ENCODE peak calls at places on chromosomes 3 and 15, in six cellular contexts. H is AG04450, Y is brain microvascular endothelial cell, G is OCI-LY7, V is B cell, F is GM13976. O is an unnamed sample.

GRCh38 chr15:79849789-79850188 is 47.0 kb downstream of the MTHFS start:
- DNase-seq in G (peak), Y (peak), V (no peak), F (no peak), H (no peak), O (no peak)

GRCh38 chr15:51708013-51708412 is 26.7 kb downstream of the SCG3 start:
- DNase-seq in V (no peak), H (no peak), F (no peak), G (no peak), Y (no peak), O (no peak)

GRCh38 chr3:68172039-68172438 is 517.6 kb upstream of the SUCLG2 start:
- DNase-seq in H (no peak), F (no peak), Y (no peak), V (no peak), G (no peak), O (no peak)

GRCh38 chr3:133479895-133480669 is 80.2 kb downstream of the BFSP2 start:
- DNase-seq in G (peak), H (no peak), F (peak), Y (no peak), V (no peak), O (peak)

GRCh38 chr15:22979069-22979698 is 984 bp downstream of the CYFIP1 start:
- DNase-seq in G (no peak), Y (peak), V (peak), F (peak), H (no peak), O (peak)

GRCh38 chr3:43995929-43996378 is 245.7 kb upstream of the TOPAZ1 start:
- DNase-seq in H (no peak), F (peak), Y (no peak), G (peak), V (peak), O (no peak)

GRCh38 chr3:42302924-42303634 is 37.1 kb upstream of the CCK start:
- DNase-seq in G (peak), F (no peak), Y (no peak), H (no peak), V (peak), O (no peak)

GRCh38 chr15:31322486-31322885 is 4.1 kb upstream of the KLF13 start:
- DNase-seq in H (no peak), Y (no peak), V (no peak), G (no peak), F (no peak), O (no peak)

GRCh38 chr15:73683624-73684536 is at the start of gene CD276:
- DNase-seq in V (peak), Y (peak), H (no peak), F (peak), G (no peak), O (peak)

GRCh38 chr15:70704166-70704565 is 59.2 kb downstream of the UACA start:
- DNase-seq in H (no peak), G (no peak), V (no peak), F (no peak), Y (no peak), O (no peak)

GRCh38 chr3:117873236-117873635 is 1161.4 kb downstream of the IGSF11 start:
- DNase-seq in V (no peak), F (no peak), G (no peak), H (no peak), Y (no peak), O (no peak)

GRCh38 chr3:153070153-153070868 is 91.7 kb upstream of the RAP2B start:
- DNase-seq in Y (peak), V (no peak), F (no peak), G (no peak), H (no peak), O (no peak)

GRCh38 chr15:52502608-52503007 is 26.1 kb downstream of the MYO5A start:
- DNase-seq in F (no peak), H (no peak), Y (no peak), G (no peak), V (no peak), O (no peak)

GRCh38 chr15:39591896-39592315 is 11.0 kb downstream of the THBS1 start:
- DNase-seq in V (no peak), F (no peak), Y (no peak), H (no peak), G (no peak), O (no peak)

GRCh38 chr3:50184242-50184978 is 7.0 kb upstream of the GNAT1 start:
- DNase-seq in V (no peak), H (no peak), F (no peak), G (no peak), Y (no peak), O (no peak)

GRCh38 chr3:50183755-50184154 is 7.7 kb upstream of the GNAT1 start:
- DNase-seq in Y (no peak), G (no peak), V (no peak), F (no peak), H (no peak), O (no peak)

GRCh38 chr3:50185230-50185629 is 6.2 kb upstream of the GNAT1 start:
- DNase-seq in F (no peak), H (no peak), G (no peak), V (no peak), Y (no peak), O (no peak)

GRCh38 chr3:50181985-50182384 is 9.4 kb upstream of the GNAT1 start:
- DNase-seq in H (no peak), F (no peak), V (no peak), G (no peak), Y (no peak), O (no peak)

GRCh38 chr3:50182533-50183099 is 8.8 kb upstream of the GNAT1 start:
- DNase-seq in Y (no peak), V (no peak), H (no peak), F (no peak), G (no peak), O (no peak)
- TF ChIP-seq CTCF in Y (no peak), V (no peak), H (no peak), F (no peak), G (no peak), O (no peak)

GRCh38 chr3:194287977-194288706 is 63.0 kb downstream of the CPN2 start:
- DNase-seq in F (no peak), Y (no peak), H (no peak), G (no peak), V (no peak), O (no peak)

GRCh38 chr3:194286747-194287146 is 64.4 kb downstream of the CPN2 start:
- DNase-seq in H (no peak), Y (no peak), V (no peak), F (no peak), G (no peak), O (no peak)

GRCh38 chr3:194285024-194285858 is 65.9 kb downstream of the CPN2 start:
- DNase-seq in V (no peak), H (no peak), Y (no peak), F (no peak), G (no peak), O (no peak)

GRCh38 chr3:194285859-194286197 is 65.3 kb downstream of the CPN2 start:
- DNase-seq in F (no peak), V (no peak), G (no peak), H (no peak), Y (no peak), O (no peak)

GRCh38 chr3:194287392-194287791 is 63.7 kb downstream of the CPN2 start:
- DNase-seq in Y (no peak), H (no peak), V (no peak), G (no peak), F (no peak), O (no peak)
- TF ChIP-seq CTCF in Y (peak), H (no peak), V (no peak), G (peak), F (no peak), O (no peak)

DNA sequence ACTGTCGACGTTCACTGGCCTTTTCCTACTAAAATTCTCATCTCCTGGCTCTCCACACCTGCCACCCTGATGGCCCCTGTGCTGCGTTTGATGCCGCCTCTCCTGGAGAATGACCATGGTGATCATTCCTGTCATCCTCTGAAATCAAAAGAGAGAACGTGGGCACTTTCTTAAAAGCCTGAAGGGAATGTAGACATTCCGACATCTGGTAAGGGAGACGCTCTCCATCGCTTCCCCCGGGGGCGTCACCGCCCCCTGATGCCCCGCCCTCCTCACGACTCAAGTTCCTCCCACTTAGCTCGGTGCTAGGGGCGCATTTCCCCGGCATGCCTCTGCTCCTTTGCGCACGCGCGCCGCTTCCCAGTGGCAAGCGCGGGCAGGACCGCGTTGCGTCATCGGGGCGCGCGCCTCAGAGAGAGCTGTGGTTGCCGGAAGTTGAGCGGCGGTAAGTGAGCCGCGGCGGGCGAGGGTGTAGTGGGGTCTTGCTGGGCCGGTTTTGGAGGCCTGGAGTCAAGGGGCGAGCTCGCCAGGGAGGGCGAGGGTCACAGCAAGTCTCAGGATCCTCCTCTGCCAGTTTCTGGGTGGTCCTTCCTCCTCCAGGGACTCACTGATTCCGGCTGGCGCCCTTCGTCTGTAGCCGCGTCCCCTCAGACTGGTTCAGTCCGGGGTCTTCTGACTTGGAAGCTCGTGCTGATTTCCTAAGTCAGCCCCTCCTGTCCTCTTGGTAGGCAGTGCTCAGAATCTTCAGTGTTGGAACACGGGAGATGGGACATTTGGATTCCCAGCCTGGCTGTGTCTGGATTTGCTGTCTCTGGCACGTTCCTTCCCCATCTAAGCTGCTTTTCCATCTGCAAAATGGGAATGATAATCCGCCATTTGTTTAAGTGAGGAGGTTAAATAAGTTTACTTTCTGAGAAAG is at the start of gene ATG7:
- DNase-seq in Y (peak), G (peak), H (peak), F (peak), V (peak), O (peak)
- TF ChIP-seq CTCF in Y (no peak), G (no peak), H (peak), F (no peak), V (no peak), O (no peak)

GRCh38 chr3:140530603-140531002 is 147.3 kb upstream of the TRIM42 start:
- DNase-seq in H (no peak), Y (no peak), V (no peak), F (no peak), G (no peak), O (no peak)

GRCh38 chr3:140523600-140523999 is 154.3 kb upstream of the TRIM42 start:
- DNase-seq in G (no peak), Y (no peak), V (no peak), F (no peak), H (no peak), O (no peak)

GRCh38 chr3:140529558-140529957 is 148.3 kb upstream of the TRIM42 start:
- DNase-seq in G (no peak), Y (no peak), F (no peak), H (no peak), V (no peak), O (no peak)

GRCh38 chr3:140529096-140529495 is 148.8 kb upstream of the TRIM42 start:
- DNase-seq in F (no peak), V (no peak), H (no peak), Y (peak), G (no peak), O (no peak)

DNA sequence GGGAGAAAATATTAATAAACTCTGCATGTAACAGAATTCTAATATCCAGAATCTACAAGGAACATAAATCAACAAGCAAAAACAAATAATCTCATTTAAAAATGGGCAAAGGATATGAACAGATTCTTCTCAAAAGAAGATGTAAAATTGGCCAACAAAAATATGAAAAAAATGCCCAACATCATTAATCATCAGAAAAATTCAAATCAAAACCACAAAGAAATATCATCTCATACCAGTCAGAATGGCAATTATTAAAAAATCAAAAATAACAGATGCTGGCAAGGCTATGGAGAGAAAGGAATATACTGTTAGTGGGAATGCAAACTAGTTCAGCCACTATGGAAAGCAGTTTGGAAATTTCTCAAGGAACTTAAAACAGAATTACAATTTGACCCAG is 150.7 kb upstream of the TRIM42 start:
- DNase-seq in Y (no peak), V (no peak), G (no peak), F (no peak), H (no peak), O (no peak)
- TF ChIP-seq CTCF in Y (no peak), V (no peak), G (no peak), F (no peak), H (no peak), O (no peak)

GRCh38 chr15:42999201-42999779 is 78.7 kb upstream of the TTBK2 start:
- DNase-seq in F (no peak), G (no peak), V (no peak), H (no peak), Y (no peak), O (no peak)

GRCh38 chr15:42992626-42993025 is 72.0 kb upstream of the TTBK2 start:
- DNase-seq in H (no peak), Y (no peak), G (no peak), F (no peak), V (no peak), O (no peak)

GRCh38 chr15:42994546-42994945 is 74.0 kb upstream of the TTBK2 start:
- DNase-seq in F (no peak), G (no peak), Y (peak), H (peak), V (no peak), O (no peak)

GRCh38 chr15:42996871-42997270 is 76.3 kb upstream of the TTBK2 start:
- DNase-seq in F (no peak), V (no peak), H (no peak), G (no peak), Y (no peak), O (no peak)
- TF ChIP-seq CTCF in F (no peak), V (no peak), H (no peak), G (no peak), Y (no peak), O (no peak)

GRCh38 chr3:28080716-28081115 is 160.7 kb upstream of the CMC1 start:
- DNase-seq in H (no peak), G (no peak), F (no peak), Y (no peak), V (no peak), O (no peak)

GRCh38 chr3:28081533-28081947 is 159.9 kb upstream of the CMC1 start:
- DNase-seq in V (no peak), Y (no peak), G (no peak), F (no peak), H (no peak), O (no peak)

DNA sequence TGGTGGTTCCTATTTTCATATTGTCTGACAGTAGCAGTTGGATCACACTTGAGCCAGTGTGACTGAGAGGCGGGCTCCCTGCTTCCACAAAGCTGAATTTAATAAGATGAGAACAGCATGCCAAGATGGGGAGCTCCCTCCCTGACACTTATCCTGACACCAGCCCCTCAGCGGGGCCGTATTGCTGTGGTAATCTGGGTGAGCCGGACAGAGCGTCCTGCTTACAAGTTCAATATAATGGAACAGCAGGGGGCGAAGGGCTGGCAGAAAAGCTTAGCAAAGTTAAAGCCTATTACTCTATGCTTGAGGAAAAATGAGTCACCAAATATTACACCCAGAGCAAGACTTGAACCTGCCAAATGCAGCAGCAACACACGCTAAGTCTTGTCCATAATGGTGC is 163.9 kb upstream of the CMC1 start:
- DNase-seq in Y (peak), F (no peak), H (no peak), V (no peak), G (no peak), O (no peak)
- TF ChIP-seq CTCF in Y (no peak), F (no peak), H (peak), V (no peak), G (no peak), O (no peak)